ENCODE peak calls at places on chromosome 20, in eight cellular contexts. K is neural progenitor cell, G is lower leg skin, H is HFF-Myc, I is fibroblast of lung, T is fibroblast of pulmonary artery, Z is astrocyte of the spinal cord, E is A549. X is an unnamed sample.

GRCh38 chr20:18705490-18705889 is 108.1 kb upstream of the SCP2D1 start:
- DNase-seq in K (no peak), G (no peak), H (peak; percentile 25), I (peak; percentile 93), T (peak; percentile 71), Z (peak; percentile 85), E (no peak), X (peak; percentile 93)

GRCh38 chr20:16158976-16159286 is 414.3 kb downstream of the KIF16B start:
- DNase-seq in K (no peak), G (no peak), H (no peak), I (no peak), T (no peak), Z (no peak), E (no peak), X (no peak)

GRCh38 chr20:11229772-11230171 is 556.0 kb upstream of the JAG1 start:
- DNase-seq in K (peak; percentile 37), G (no peak), H (peak; percentile 38), I (peak; percentile 98), T (peak; percentile 99), Z (peak; percentile 93), E (peak; percentile 15), X (peak; percentile 89)

GRCh38 chr20:4246428-4246827 is 231.1 kb upstream of the RNF24 start:
- DNase-seq in K (no peak), G (no peak), H (no peak), I (no peak), T (no peak), Z (no peak), E (no peak), X (no peak)

GRCh38 chr20:3461911-3462677 is 8.7 kb upstream of the ATRN start:
- DNase-seq in K (no peak), G (no peak), H (no peak), I (no peak), T (no peak), Z (no peak), E (no peak), X (peak; percentile 25)

GRCh38 chr20:18224968-18225568 is 63.3 kb upstream of the ZNF133 start:
- DNase-seq in K (peak; percentile 73), G (no peak), H (peak; percentile 29), I (peak; percentile 59), T (peak; percentile 72), Z (peak; percentile 71), E (peak; percentile 53), X (peak; percentile 79)

GRCh38 chr20:1437222-1437904 is 29.3 kb downstream of the NSFL1C start:
- DNase-seq in K (peak; percentile 75), G (peak; percentile 94), H (peak; percentile 60), I (peak; percentile 70), T (peak; percentile 92), Z (peak; percentile 81), E (peak; percentile 85), X (peak; percentile 89)

GRCh38 chr20:17806739-17807441 is 107.1 kb downstream of the BANF2 start:
- DNase-seq in K (no peak), G (peak; percentile 89), H (peak; percentile 66), I (peak; percentile 84), T (peak; percentile 97), Z (peak; percentile 75), E (no peak), X (peak; percentile 85)

GRCh38 chr20:39480644-39481043 is 518.5 kb downstream of the DHX35 start:
- DNase-seq in K (no peak), G (no peak), H (no peak), I (no peak), T (no peak), Z (no peak), E (no peak), X (no peak)

GRCh38 chr20:1895674-1896496 is 678 bp downstream of the SIRPA start:
- DNase-seq in K (peak; percentile 34), G (peak; percentile 92), H (no peak), I (no peak), T (no peak), Z (peak; percentile 8), E (peak; percentile 35), X (peak; percentile 24)

GRCh38 chr20:56820984-56821383 is 191.9 kb downstream of the TFAP2C start:
- DNase-seq in K (no peak), G (no peak), H (no peak), I (no peak), T (no peak), Z (no peak), E (no peak), X (no peak)

GRCh38 chr20:46984391-46984790 is 89.7 kb downstream of the EYA2 start:
- DNase-seq in K (no peak), G (peak; percentile 40), H (no peak), I (no peak), T (peak; percentile 62), Z (no peak), E (no peak), X (peak; percentile 31)

GRCh38 chr20:3420211-3420707 is 12.8 kb upstream of the DNAAF9 start:
- DNase-seq in K (no peak), G (peak; percentile 91), H (no peak), I (peak; percentile 42), T (peak; percentile 95), Z (peak; percentile 10), E (no peak), X (peak; percentile 93)

GRCh38 chr20:44650777-44651493 is 564 bp downstream of the ADA start:
- DNase-seq in K (no peak), G (no peak), H (no peak), I (no peak), T (no peak), Z (no peak), E (no peak), X (peak; percentile 44)

GRCh38 chr20:4022386-4023350 is 7.3 kb upstream of the RNF24 start:
- DNase-seq in K (peak; percentile 66), G (no peak), H (no peak), I (no peak), T (no peak), Z (no peak), E (no peak), X (peak; percentile 70)

GRCh38 chr20:50848341-50848808 is 53.5 kb downstream of the BCAS4 start:
- DNase-seq in K (no peak), G (no peak), H (no peak), I (no peak), T (peak; percentile 51), Z (peak; percentile 16), E (no peak), X (peak; percentile 13)

GRCh38 chr20:14688045-14688444 is 350.6 kb upstream of the FLRT3 start:
- DNase-seq in K (no peak), G (no peak), H (no peak), I (no peak), T (no peak), Z (no peak), E (no peak), X (no peak)

GRCh38 chr20:8095648-8096572 is 36.2 kb upstream of the PLCB1 start:
- DNase-seq in K (no peak), G (no peak), H (no peak), I (peak; percentile 26), T (peak; percentile 68), Z (peak; percentile 42), E (no peak), X (peak; percentile 81)

GRCh38 chr20:49583669-49584417 is 15.9 kb upstream of the PTGIS start:
- DNase-seq in K (no peak), G (peak; percentile 89), H (peak; percentile 56), I (peak; percentile 99), T (peak; percentile 91), Z (peak; percentile 74), E (peak; percentile 82), X (peak; percentile 88)

GRCh38 chr20:14820771-14821170 is 483.4 kb upstream of the FLRT3 start:
- DNase-seq in K (peak; percentile 27), G (no peak), H (no peak), I (no peak), T (no peak), Z (no peak), E (no peak), X (no peak)

GRCh38 chr20:23637282-23638221 is at the start of gene CST3:
- DNase-seq in K (peak; percentile 85), G (peak; percentile 98), H (peak; percentile 56), I (peak; percentile 87), T (peak; percentile 89), Z (peak; percentile 90), E (peak; percentile 97), X (peak; percentile 82)

GRCh38 chr20:62203378-62204030 is 16.6 kb downstream of the HRH3 start:
- DNase-seq in K (no peak), G (no peak), H (no peak), I (no peak), T (peak; percentile 35), Z (no peak), E (no peak), X (peak; percentile 7)
- TF ChIP-seq CTCF in K (no peak), G (no peak), H (no peak), I (no peak), T (no peak), Z (no peak), E (no peak), X (no peak)

GRCh38 chr20:29873946-29874345 is 1383.5 kb upstream of the DEFB115 start:
- DNase-seq in K (peak; percentile 82), G (peak; percentile 93), H (no peak), I (peak; percentile 49), T (peak; percentile 48), Z (peak; percentile 70), E (no peak), X (peak; percentile 51)
- H3K4me3 ChIP-seq in K (no peak overlapping the region), G (no peak overlapping the region), H (peak overlapping the region; percentile 37), I (no peak overlapping the region), T (peak overlapping the region; percentile 41), Z (peak overlapping the region; percentile 42), E (no peak overlapping the region), X (peak overlapping the region; percentile 30)

DNA sequence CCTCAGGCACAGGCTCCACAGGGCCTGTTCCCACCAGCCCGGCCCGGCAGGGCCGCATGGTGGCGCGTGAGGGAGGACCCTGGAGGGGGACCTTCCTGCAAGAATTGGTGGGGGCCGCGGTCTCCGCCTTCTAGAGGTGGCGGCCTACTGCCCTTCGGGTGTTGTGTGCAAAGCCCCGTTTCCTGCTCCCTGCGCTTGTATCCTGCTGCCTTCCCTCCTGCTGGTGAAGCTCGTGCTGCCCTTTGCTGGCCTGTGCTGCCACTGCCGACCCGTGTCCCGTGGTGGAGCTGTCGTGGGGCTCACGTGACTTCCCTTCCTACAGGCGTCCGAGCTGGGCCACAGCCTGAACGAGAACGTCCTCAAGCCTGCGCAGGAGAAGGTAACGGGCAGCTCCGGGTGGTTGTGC is 8.4 kb upstream of the COL20A1 start:
- DNase-seq in K (no peak), G (no peak), H (no peak), I (no peak), T (no peak), Z (no peak), E (no peak), X (no peak)
- TF ChIP-seq CTCF in K (no peak), G (no peak), H (no peak), I (no peak), T (no peak), Z (no peak), E (no peak), X (no peak)

DNA sequence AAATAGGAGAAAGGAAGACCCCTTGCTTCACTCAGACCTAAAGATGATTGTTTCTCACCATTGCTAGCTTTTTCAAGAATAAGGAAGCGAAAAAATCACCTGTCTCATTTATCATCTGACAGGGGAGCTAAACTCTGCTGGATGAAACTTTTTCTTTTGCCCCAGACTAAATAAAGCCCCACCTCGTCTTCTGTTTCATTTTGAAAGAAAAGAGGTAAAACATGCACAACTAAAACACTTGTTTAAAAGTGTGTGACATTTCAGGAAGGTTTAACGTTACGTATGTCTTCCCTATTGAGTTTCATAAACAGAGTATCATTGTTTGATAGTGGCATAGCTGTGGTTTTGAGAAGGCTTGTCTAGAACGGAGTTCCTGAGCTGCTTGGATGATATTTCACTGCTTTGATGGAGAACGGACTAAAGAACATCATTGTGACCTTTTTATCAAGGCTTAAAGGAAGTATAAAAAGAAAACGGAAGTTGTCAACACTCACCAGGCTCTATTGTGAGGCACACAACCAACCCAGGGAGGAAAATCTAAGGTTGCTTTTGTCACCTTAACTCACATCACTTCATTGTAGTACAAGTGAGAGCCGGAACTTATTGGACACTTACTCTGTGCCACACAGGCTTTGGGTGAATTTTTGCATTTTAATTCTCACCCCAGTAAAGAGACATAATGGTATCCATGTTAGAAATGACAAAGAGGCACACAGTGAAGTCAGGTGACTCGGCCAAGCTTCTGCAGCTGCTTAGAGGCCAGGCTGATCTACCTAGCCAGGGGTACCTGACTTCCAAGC is 29.5 kb downstream of the TSHZ2 start:
- DNase-seq in K (no peak), G (no peak), H (no peak), I (peak; percentile 90), T (peak; percentile 8), Z (no peak), E (no peak), X (no peak)
- H3K4me3 ChIP-seq in K (no peak overlapping the region), G (no peak overlapping the region), H (no peak overlapping the region), I (no peak overlapping the region), T (no peak overlapping the region), Z (no peak overlapping the region), E (no peak overlapping the region), X (no peak overlapping the region)

X was measured in fibroblast of mammary gland.